ENCODE peak calls at places on chromosomes 12 and 14, in nine cellular contexts. V, S, L, M, T, Y, X, I and A are unnamed samples.

GRCh38 chr12:132374821-132375445 is 45.5 kb upstream of the GALNT9 start:
- DNase-seq in X (no peak), M (no peak), Y (peak), V (no peak), S (peak), L (no peak), T (no peak), I (no peak), A (no peak)

GRCh38 chr14:98138666-98139065 is 1133.3 kb downstream of the BCL11B start:
- DNase-seq in X (no peak), Y (no peak), T (no peak), S (no peak), I (peak), L (peak), V (no peak), M (peak), A (no peak)

GRCh38 chr12:9383585-9383984 is 175.4 kb upstream of the PZP start:
- DNase-seq in L (no peak), M (no peak), X (no peak), V (no peak), I (no peak), S (no peak), T (no peak), Y (no peak), A (no peak)

GRCh38 chr14:76320486-76320885 is 55.5 kb upstream of the ESRRB start:
- DNase-seq in S (no peak), V (no peak), X (no peak), Y (no peak), M (no peak), I (no peak), L (no peak), T (no peak), A (no peak)

GRCh38 chr14:93943052-93943451 is 15.9 kb downstream of the FAM181A start:
- DNase-seq in L (peak), M (no peak), V (no peak), Y (no peak), S (peak), X (no peak), I (no peak), T (no peak), A (peak)

GRCh38 chr12:49942512-49942893 is 8.0 kb upstream of the AQP2 start:
- DNase-seq in L (no peak), M (no peak), S (no peak), I (no peak), T (no peak), V (no peak), Y (no peak), X (no peak), A (no peak)

GRCh38 chr12:121513464-121514183 is 67.2 kb downstream of the KDM2B start:
- DNase-seq in I (no peak), X (no peak), S (no peak), V (no peak), Y (no peak), M (no peak), L (peak), T (peak), A (no peak)

GRCh38 chr12:92827836-92828431 is 101.2 kb downstream of the EEA1 start:
- DNase-seq in T (peak), L (peak), S (no peak), X (no peak), V (no peak), I (no peak), M (no peak), Y (no peak), A (no peak)

GRCh38 chr12:31277081-31277480 is 48.9 kb downstream of the SINHCAF start:
- DNase-seq in M (no peak), I (no peak), V (no peak), T (no peak), L (no peak), S (no peak), X (no peak), Y (no peak), A (no peak)

GRCh38 chr12:126493366-126494108 is 1428.3 kb downstream of the AACS start:
- DNase-seq in X (no peak), L (peak), M (no peak), Y (no peak), I (no peak), T (no peak), S (no peak), V (no peak), A (no peak)

GRCh38 chr12:99250091-99250490 is 397.5 kb upstream of the GARIN6 start:
- DNase-seq in V (no peak), X (no peak), T (no peak), Y (no peak), L (no peak), M (no peak), I (no peak), S (no peak), A (no peak)

GRCh38 chr12:55874465-55874864 is 31.7 kb upstream of the MMP19 start:
- DNase-seq in V (no peak), M (no peak), L (no peak), T (no peak), X (no peak), Y (no peak), I (no peak), S (no peak), A (no peak)

GRCh38 chr14:95557832-95558231 is 23.0 kb downstream of the GLRX5 start:
- DNase-seq in I (no peak), T (no peak), L (no peak), S (no peak), M (no peak), X (no peak), Y (no peak), V (no peak), A (no peak)

GRCh38 chr14:83441801-83442200 is 1908.1 kb upstream of the SEL1L start:
- DNase-seq in Y (no peak), I (no peak), L (no peak), T (no peak), V (no peak), S (no peak), X (no peak), M (no peak), A (no peak)

GRCh38 chr12:91577586-91578539 is 395.2 kb upstream of the DCN start:
- DNase-seq in I (peak), T (no peak), X (no peak), V (peak), L (no peak), Y (no peak), M (no peak), S (no peak), A (no peak)

GRCh38 chr14:53875337-53875897 is 81.2 kb downstream of the BMP4 start:
- DNase-seq in X (no peak), Y (no peak), T (no peak), I (no peak), L (no peak), V (no peak), M (no peak), S (no peak), A (no peak)

GRCh38 chr12:91037301-91037700 is 20.5 kb downstream of the KERA start:
- DNase-seq in L (no peak), X (no peak), M (no peak), V (no peak), T (no peak), S (no peak), I (no peak), Y (no peak), A (no peak)

GRCh38 chr14:65032319-65032718 is 45.6 kb downstream of the FNTB start:
- DNase-seq in Y (no peak), X (no peak), T (no peak), M (no peak), L (no peak), I (no peak), S (peak), V (no peak), A (no peak)

GRCh38 chr12:34605955-34606748 is 583.9 kb downstream of the ALG10 start:
- DNase-seq in Y (peak), V (no peak), T (no peak), X (peak), S (no peak), I (no peak), M (peak), L (no peak), A (no peak)

GRCh38 chr12:105317942-105318614 is 12.4 kb upstream of the C12orf75 start:
- DNase-seq in L (no peak), S (no peak), V (no peak), X (no peak), M (no peak), Y (no peak), I (peak), T (no peak), A (peak)

GRCh38 chr12:50981319-50982239 is 29.2 kb downstream of the HIGD1C start:
- DNase-seq in L (no peak), Y (no peak), I (no peak), X (no peak), M (no peak), T (no peak), S (no peak), V (no peak), A (no peak)

GRCh38 chr14:104448321-104448720 is 131.2 kb upstream of the C14orf180 start:
- DNase-seq in S (no peak), L (no peak), Y (no peak), V (no peak), T (no peak), M (no peak), X (no peak), I (no peak), A (no peak)

GRCh38 chr12:29041621-29042020 is 107.5 kb upstream of the FAR2 start:
- DNase-seq in M (no peak), T (no peak), L (no peak), Y (no peak), S (no peak), X (no peak), V (no peak), I (peak), A (peak)

GRCh38 chr12:98227162-98227561 is 288.2 kb upstream of the TMPO start:
- DNase-seq in S (no peak), I (no peak), Y (no peak), X (no peak), M (no peak), T (no peak), V (no peak), L (peak), A (no peak)

GRCh38 chr12:93518725-93519124 is 51.4 kb downstream of the MRPL42 start:
- DNase-seq in V (no peak), S (no peak), Y (no peak), L (peak), I (no peak), X (no peak), T (no peak), M (no peak), A (peak)

GRCh38 chr12:124044021-124044420 is 71.0 kb downstream of the ZNF664 start:
- DNase-seq in S (no peak), T (no peak), L (no peak), I (no peak), M (no peak), Y (peak), V (no peak), X (no peak), A (no peak)